ENCODE peak calls at places on chromosomes 3 and 15, in four cellular contexts. One of them, this sample, is unnamed.

GRCh38 chr3:123083446-123084124 is 16.8 kb downstream of the PDIA5 start:
- DNase-seq in NB4: no peak
- DNase-seq in spleen: no peak
- DNase-seq in breast epithelium: no peak
- DNase-seq in this sample: no peak

GRCh38 chr3:171165499-171165921 is 139.0 kb upstream of the SLC2A2 start:
- DNase-seq in NB4: no peak
- DNase-seq in spleen: no peak
- DNase-seq in breast epithelium: no peak
- DNase-seq in this sample: no peak

GRCh38 chr3:171251842-171252241 is 208.4 kb downstream of the TNIK start:
- DNase-seq in NB4: peak
- DNase-seq in spleen: no peak
- DNase-seq in breast epithelium: no peak
- DNase-seq in this sample: no peak

GRCh38 chr3:11136871-11137626 is 17.2 kb upstream of the HRH1 start:
- DNase-seq in NB4: peak
- DNase-seq in spleen: no peak
- DNase-seq in breast epithelium: no peak
- DNase-seq in this sample: no peak

GRCh38 chr3:8639585-8639984 is 5.0 kb downstream of the SSUH2 start:
- DNase-seq in NB4: no peak
- DNase-seq in spleen: no peak
- DNase-seq in breast epithelium: no peak
- DNase-seq in this sample: no peak

GRCh38 chr15:29672923-29673809 is 149.1 kb downstream of the TJP1 start:
- DNase-seq in NB4: no peak
- DNase-seq in spleen: no peak
- DNase-seq in breast epithelium: no peak
- DNase-seq in this sample: no peak

GRCh38 chr3:195699148-195699771 is 21.5 kb upstream of the MUC20 start:
- DNase-seq in NB4: no peak
- DNase-seq in spleen: no peak
- DNase-seq in breast epithelium: no peak
- DNase-seq in this sample: no peak

GRCh38 chr3:130854208-130854864 is 39.5 kb upstream of the ATP2C1 start:
- DNase-seq in NB4: no peak
- DNase-seq in spleen: no peak
- DNase-seq in breast epithelium: no peak
- DNase-seq in this sample: no peak

GRCh38 chr3:123315271-123315595 is 113.5 kb downstream of the SEC22A start:
- DNase-seq in NB4: no peak
- DNase-seq in spleen: peak
- DNase-seq in breast epithelium: no peak
- DNase-seq in this sample: no peak

GRCh38 chr3:158488670-158489069 is 82.3 kb upstream of the MLF1 start:
- DNase-seq in NB4: no peak
- DNase-seq in spleen: no peak
- DNase-seq in breast epithelium: no peak
- DNase-seq in this sample: no peak

GRCh38 chr3:187027531-187027936 is 97.2 kb downstream of the ST6GAL1 start:
- DNase-seq in NB4: no peak
- DNase-seq in spleen: no peak
- DNase-seq in breast epithelium: no peak
- DNase-seq in this sample: no peak

GRCh38 chr3:198080521-198081384 is 120.7 kb downstream of the LMLN start:
- DNase-seq in NB4: peak
- DNase-seq in spleen: peak
- DNase-seq in breast epithelium: peak
- DNase-seq in this sample: peak

GRCh38 chr3:5057857-5058324 is 64.2 kb upstream of the ARL8B start:
- DNase-seq in NB4: peak
- DNase-seq in spleen: peak
- DNase-seq in breast epithelium: peak
- DNase-seq in this sample: peak

GRCh38 chr3:195256639-195257453 is 14.1 kb downstream of the XXYLT1 start:
- DNase-seq in NB4: no peak
- DNase-seq in spleen: peak
- DNase-seq in breast epithelium: no peak
- DNase-seq in this sample: no peak

GRCh38 chr15:31434418-31435255 is 108.0 kb downstream of the KLF13 start:
- DNase-seq in NB4: peak
- DNase-seq in spleen: peak
- DNase-seq in breast epithelium: no peak
- DNase-seq in this sample: peak

GRCh38 chr3:129032716-129033115 is 27.9 kb upstream of the GP9 start:
- DNase-seq in NB4: no peak
- DNase-seq in spleen: no peak
- DNase-seq in breast epithelium: no peak
- DNase-seq in this sample: no peak

GRCh38 chr15:59303641-59304433 is 68.8 kb downstream of the MYO1E start:
- DNase-seq in NB4: no peak
- DNase-seq in spleen: no peak
- DNase-seq in breast epithelium: no peak
- DNase-seq in this sample: no peak

GRCh38 chr15:67183443-67184169 is 70.9 kb downstream of the AAGAB start:
- DNase-seq in NB4: no peak
- DNase-seq in spleen: no peak
- DNase-seq in breast epithelium: no peak
- DNase-seq in this sample: no peak

GRCh38 chr3:52525666-52526065 is 8.0 kb downstream of the NT5DC2 start:
- DNase-seq in NB4: no peak
- DNase-seq in spleen: peak
- DNase-seq in breast epithelium: no peak
- DNase-seq in this sample: no peak

GRCh38 chr3:101091489-101091888 is 98.3 kb upstream of the ABI3BP start:
- DNase-seq in NB4: no peak
- DNase-seq in spleen: no peak
- DNase-seq in breast epithelium: no peak
- DNase-seq in this sample: peak

GRCh38 chr3:95343228-95343627 is 1280.4 kb downstream of the NSUN3 start:
- DNase-seq in NB4: no peak
- DNase-seq in spleen: no peak
- DNase-seq in breast epithelium: no peak
- DNase-seq in this sample: no peak

GRCh38 chr15:90638241-90638691 is 78.9 kb upstream of the BLM start:
- DNase-seq in NB4: peak
- DNase-seq in spleen: no peak
- DNase-seq in breast epithelium: no peak
- DNase-seq in this sample: no peak

GRCh38 chr15:76155742-76156141 is 96.0 kb downstream of the TMEM266 start:
- DNase-seq in NB4: no peak
- DNase-seq in spleen: no peak
- DNase-seq in breast epithelium: no peak
- DNase-seq in this sample: no peak

GRCh38 chr3:155853214-155854146 is 747 bp downstream of the SLC33A1 start:
- DNase-seq in NB4: peak
- DNase-seq in spleen: peak
- DNase-seq in breast epithelium: no peak
- DNase-seq in this sample: peak

GRCh38 chr15:33831646-33832045 is 136.7 kb upstream of the CHRM5 start:
- DNase-seq in NB4: no peak
- DNase-seq in spleen: no peak
- DNase-seq in breast epithelium: no peak
- DNase-seq in this sample: no peak

GRCh38 chr3:14947105-14947885 is at the start of gene NR2C2:
- DNase-seq in NB4: peak
- DNase-seq in spleen: peak
- DNase-seq in breast epithelium: peak
- DNase-seq in this sample: peak

GRCh38 chr3:14950274-14950673 is 2.9 kb downstream of the NR2C2 start:
- DNase-seq in NB4: no peak
- DNase-seq in spleen: no peak
- DNase-seq in breast epithelium: no peak
- DNase-seq in this sample: no peak

GRCh38 chr3:14947886-14948608 is 664 bp downstream of the NR2C2 start:
- DNase-seq in NB4: peak
- DNase-seq in spleen: peak
- DNase-seq in breast epithelium: peak
- DNase-seq in this sample: peak

GRCh38 chr3:14949126-14949525 is 1.7 kb downstream of the NR2C2 start:
- DNase-seq in NB4: no peak
- DNase-seq in spleen: no peak
- DNase-seq in breast epithelium: no peak
- DNase-seq in this sample: no peak

DNA sequence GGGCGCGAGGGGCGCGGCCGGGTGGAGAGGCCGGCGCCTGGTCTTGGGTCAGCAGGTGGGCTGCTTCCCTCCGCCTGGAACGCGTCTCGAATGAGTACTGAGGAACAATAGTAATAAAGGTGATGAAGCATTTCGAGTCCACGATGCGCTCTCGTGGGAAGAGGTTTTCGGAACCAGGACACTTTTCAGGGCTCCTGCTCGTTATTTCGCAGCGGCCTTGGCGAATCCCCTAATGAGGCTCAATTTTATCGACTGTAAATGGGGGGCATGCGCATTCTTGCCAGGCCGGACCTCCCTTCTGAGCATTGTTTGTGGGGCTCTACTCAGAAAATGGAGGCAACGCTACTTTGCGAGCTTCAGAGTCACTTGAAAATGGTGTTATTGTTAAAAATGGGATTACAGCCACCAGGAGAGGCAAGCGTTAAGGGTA is 1.2 kb downstream of the NR2C2 start:
- DNase-seq in NB4: no peak
- DNase-seq in spleen: no peak
- DNase-seq in breast epithelium: no peak
- DNase-seq in this sample: no peak
- TF ChIP-seq POLR2A in NB4: no peak
- TF ChIP-seq POLR2A in spleen: no peak
- TF ChIP-seq POLR2A in breast epithelium: no peak
- TF ChIP-seq POLR2A in this sample: peak

GRCh38 chr3:159858650-159859049 is 130.0 kb upstream of the IL12A start:
- DNase-seq in NB4: no peak
- DNase-seq in spleen: no peak
- DNase-seq in breast epithelium: no peak
- DNase-seq in this sample: no peak

GRCh38 chr3:159854500-159855124 is 134.0 kb upstream of the IL12A start:
- DNase-seq in NB4: no peak
- DNase-seq in spleen: no peak
- DNase-seq in breast epithelium: no peak
- DNase-seq in this sample: no peak

GRCh38 chr3:159855599-159856495 is 132.8 kb upstream of the IL12A start:
- DNase-seq in NB4: no peak
- DNase-seq in spleen: no peak
- DNase-seq in breast epithelium: no peak
- DNase-seq in this sample: no peak

GRCh38 chr3:159857840-159858239 is 130.8 kb upstream of the IL12A start:
- DNase-seq in NB4: no peak
- DNase-seq in spleen: no peak
- DNase-seq in breast epithelium: no peak
- DNase-seq in this sample: no peak

DNA sequence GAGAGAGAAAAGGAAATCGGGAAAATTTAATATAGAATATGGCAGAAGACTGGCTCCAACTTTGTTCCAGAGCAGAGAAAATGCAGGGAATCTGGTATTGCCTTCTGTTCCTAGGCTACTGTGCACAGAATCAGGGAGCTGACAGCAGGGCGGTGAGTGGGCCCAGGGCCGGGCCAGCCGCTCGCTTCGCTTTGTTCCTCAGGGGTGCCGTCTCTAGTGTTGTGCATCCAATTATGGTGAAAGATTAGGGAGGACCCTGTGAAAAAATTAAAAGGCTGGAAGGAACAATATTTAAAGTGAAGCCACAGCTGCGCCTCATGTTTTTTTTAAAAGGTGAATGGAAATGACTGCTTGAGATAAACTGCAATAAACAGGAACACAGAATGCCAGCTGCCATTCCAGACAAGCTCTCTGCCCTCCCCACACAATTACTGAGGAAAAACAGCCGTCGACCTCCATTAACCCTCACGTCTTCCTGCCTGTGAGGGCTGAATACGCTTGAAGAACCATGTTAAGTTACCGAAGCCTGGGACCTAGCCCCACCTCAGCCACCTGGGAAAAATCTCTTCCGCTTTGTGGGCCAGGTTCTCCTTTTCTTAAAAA is 132.0 kb upstream of the IL12A start:
- DNase-seq in NB4: no peak
- DNase-seq in spleen: no peak
- DNase-seq in breast epithelium: no peak
- DNase-seq in this sample: no peak
- TF ChIP-seq POLR2A in NB4: no peak
- TF ChIP-seq POLR2A in spleen: no peak
- TF ChIP-seq POLR2A in breast epithelium: no peak
- TF ChIP-seq POLR2A in this sample: no peak

GRCh38 chr3:50260027-50260941 is 8.7 kb upstream of the SEMA3B start:
- DNase-seq in NB4: peak
- DNase-seq in spleen: peak
- DNase-seq in breast epithelium: peak
- DNase-seq in this sample: peak
- TF ChIP-seq POLR2A in NB4: peak
- TF ChIP-seq POLR2A in spleen: no peak
- TF ChIP-seq POLR2A in breast epithelium: peak
- TF ChIP-seq POLR2A in this sample: peak

GRCh38 chr15:101498731-101499480 is 9.4 kb upstream of the PCSK6 start:
- DNase-seq in NB4: no peak
- DNase-seq in spleen: no peak
- DNase-seq in breast epithelium: no peak
- DNase-seq in this sample: no peak

GRCh38 chr15:101498076-101498730 is 8.7 kb upstream of the PCSK6 start:
- DNase-seq in NB4: no peak
- DNase-seq in spleen: no peak
- DNase-seq in breast epithelium: no peak
- DNase-seq in this sample: peak

GRCh38 chr15:101501703-101502373 is 12.3 kb upstream of the PCSK6 start:
- DNase-seq in NB4: peak
- DNase-seq in spleen: peak
- DNase-seq in breast epithelium: no peak
- DNase-seq in this sample: peak

GRCh38 chr15:101500865-101501551 is 11.5 kb upstream of the PCSK6 start:
- DNase-seq in NB4: no peak
- DNase-seq in spleen: no peak
- DNase-seq in breast epithelium: no peak
- DNase-seq in this sample: peak

DNA sequence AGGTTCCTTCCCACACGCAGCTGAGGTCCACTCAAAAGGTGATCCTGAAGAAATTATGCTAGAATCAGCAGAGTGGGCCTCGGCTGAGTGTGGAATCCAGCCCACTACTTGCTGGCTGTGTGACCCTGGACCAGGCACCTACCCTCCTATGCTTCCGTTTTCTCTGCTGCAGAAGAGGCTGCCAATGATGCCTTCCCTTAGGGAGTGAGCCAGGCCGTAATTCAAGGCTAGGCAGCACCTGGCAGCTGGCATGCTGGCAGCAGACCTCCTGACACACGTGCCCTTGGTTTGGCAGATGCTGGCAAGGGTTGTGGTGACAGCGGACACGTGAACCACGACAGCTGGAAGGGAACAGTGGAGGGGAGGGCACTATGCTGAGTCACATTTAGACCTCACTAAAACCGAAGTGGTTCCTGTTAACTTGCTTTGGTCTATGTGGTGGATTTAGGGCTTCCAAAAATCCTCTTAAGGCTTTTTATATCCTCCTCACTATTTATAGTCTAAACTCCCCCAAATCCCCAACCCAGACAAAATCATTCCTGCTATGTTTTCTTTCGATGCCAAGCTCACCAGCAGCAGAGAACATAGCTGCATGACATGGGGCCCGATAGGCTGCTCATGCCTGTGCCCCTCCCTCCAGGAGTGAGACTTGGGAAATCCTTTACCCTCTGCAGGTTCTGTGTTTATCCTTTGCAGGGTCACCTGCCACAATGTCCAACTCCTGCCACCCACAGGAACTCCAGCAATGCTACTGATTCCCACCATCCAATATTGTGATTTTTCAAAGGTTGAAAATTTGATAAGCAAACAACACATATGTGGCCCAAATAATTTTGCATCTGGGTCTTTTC is 10.6 kb upstream of the PCSK6 start:
- DNase-seq in NB4: peak
- DNase-seq in spleen: peak
- DNase-seq in breast epithelium: no peak
- DNase-seq in this sample: peak
- TF ChIP-seq POLR2A in NB4: no peak
- TF ChIP-seq POLR2A in spleen: no peak
- TF ChIP-seq POLR2A in breast epithelium: no peak
- TF ChIP-seq POLR2A in this sample: no peak

This sample was measured in erythroblast.